ENCODE peak calls at places on chromosomes 5 and 9, in seven cellular contexts. C, B, W, A, L, I and O are unnamed samples. For H3K4me1, the result is how much of the 10 kb centered on the place peaks cover.

GRCh38 chr5:150302301-150303069 is at the start of gene ARSI:
- DNase-seq in I (peak), L (no peak), W (no peak), A (peak), C (no peak), B (no peak), O (no peak)

GRCh38 chr5:94777163-94777885 is 158.9 kb downstream of the SLF1 start:
- DNase-seq in W (no peak), C (peak), I (no peak), A (peak), L (no peak), B (no peak), O (no peak)

GRCh38 chr5:145996135-145996534 is 59.8 kb downstream of the SH3RF2 start:
- DNase-seq in C (no peak), I (no peak), B (no peak), A (no peak), L (no peak), W (no peak), O (no peak)

GRCh38 chr5:150073677-150074076 is 12.7 kb downstream of the CSF1R start:
- DNase-seq in I (no peak), L (no peak), B (no peak), A (no peak), W (no peak), C (no peak), O (peak)

GRCh38 chr9:103798620-103799019 is 295.5 kb upstream of the SMC2 start:
- DNase-seq in C (no peak), I (peak), L (no peak), A (no peak), W (no peak), B (no peak), O (no peak)

GRCh38 chr9:135038826-135039225 is 48.6 kb upstream of the OLFM1 start:
- DNase-seq in A (no peak), C (no peak), B (no peak), L (no peak), W (no peak), I (no peak), O (no peak)

GRCh38 chr5:31471916-31472315 is 60.0 kb downstream of the DROSHA start:
- DNase-seq in I (no peak), C (no peak), A (peak), L (no peak), W (no peak), B (no peak), O (no peak)

GRCh38 chr9:134346151-134346550 is 19.9 kb downstream of the RXRA start:
- DNase-seq in A (no peak), W (no peak), I (no peak), L (no peak), B (no peak), C (no peak), O (no peak)

GRCh38 chr5:76367623-76368366 is 35.3 kb upstream of the IQGAP2 start:
- DNase-seq in B (no peak), C (no peak), A (no peak), L (no peak), W (no peak), I (peak), O (no peak)

GRCh38 chr5:136891601-136892000 is 526.3 kb upstream of the TRPC7 start:
- DNase-seq in A (no peak), L (no peak), W (no peak), I (no peak), C (no peak), B (no peak), O (no peak)

GRCh38 chr5:8184455-8185063 is 315.6 kb downstream of the MTRR start:
- DNase-seq in B (no peak), I (peak), L (no peak), W (no peak), C (peak), A (peak), O (no peak)

GRCh38 chr5:88825782-88826110 is 57.2 kb downstream of the MEF2C start:
- DNase-seq in W (no peak), I (no peak), A (no peak), L (no peak), C (no peak), B (no peak), O (no peak)

GRCh38 chr9:99127372-99128132 is 22.6 kb downstream of the TGFBR1 start:
- DNase-seq in C (no peak), I (no peak), A (peak), L (no peak), B (no peak), W (no peak), O (no peak)

GRCh38 chr9:30796806-30797205 is 1587.6 kb upstream of the ACO1 start:
- DNase-seq in A (no peak), C (no peak), I (no peak), L (no peak), W (no peak), B (no peak), O (no peak)

GRCh38 chr5:68343421-68343826 is 127.9 kb downstream of the PIK3R1 start:
- DNase-seq in L (peak), I (peak), A (peak), C (no peak), W (no peak), B (peak), O (no peak)

GRCh38 chr9:123669355-123669754 is 260.6 kb downstream of the DENND1A start:
- DNase-seq in C (no peak), A (no peak), B (no peak), I (no peak), W (no peak), L (no peak), O (no peak)

GRCh38 chr9:20513126-20513913 is 109.0 kb downstream of the MLLT3 start:
- DNase-seq in A (no peak), I (peak), W (no peak), B (no peak), C (no peak), L (no peak), O (no peak)

GRCh38 chr5:139862313-139862712 is 66.7 kb downstream of the PSD2 start:
- DNase-seq in I (no peak), A (peak), L (no peak), B (no peak), C (no peak), W (no peak), O (no peak)

GRCh38 chr9:134847752-134848432 is 32.7 kb upstream of the FCN2 start:
- DNase-seq in L (no peak), A (no peak), B (no peak), C (no peak), I (peak), W (no peak), O (no peak)

GRCh38 chr9:127311239-127311741 is 46.7 kb downstream of the GARNL3 start:
- DNase-seq in I (peak), C (no peak), W (no peak), L (peak), A (peak), B (peak), O (no peak)

GRCh38 chr9:121784706-121785426 is 133.4 kb downstream of the DAB2IP start:
- DNase-seq in C (no peak), L (no peak), I (no peak), B (no peak), A (no peak), W (no peak), O (peak)

GRCh38 chr5:75277463-75277862 is 40.8 kb upstream of the ANKRD31 start:
- DNase-seq in I (no peak), C (no peak), L (no peak), A (no peak), W (no peak), B (no peak), O (no peak)

GRCh38 chr9:86275962-86276361 is 6.4 kb downstream of the ISCA1 start:
- DNase-seq in B (no peak), A (no peak), I (peak), L (no peak), C (no peak), W (no peak), O (no peak)

GRCh38 chr5:170289749-170290148 is 7.8 kb downstream of the LCP2 start:
- DNase-seq in L (no peak), C (no peak), B (no peak), A (no peak), W (no peak), I (no peak), O (no peak)

GRCh38 chr5:125480901-125481300 is 734.5 kb upstream of the ZNF608 start:
- DNase-seq in C (peak), W (no peak), B (no peak), L (no peak), I (no peak), A (no peak), O (no peak)

GRCh38 chr5:170641589-170642031 is 137.8 kb downstream of the KCNIP1 start:
- DNase-seq in W (no peak), C (no peak), I (no peak), A (no peak), L (no peak), B (no peak), O (no peak)

GRCh38 chr9:95611354-95611753 is 94.6 kb upstream of the PTCH1 start:
- DNase-seq in I (no peak), W (no peak), A (no peak), C (peak), L (no peak), B (no peak), O (no peak)

GRCh38 chr5:159641371-159642039 is 274.8 kb upstream of the ADRA1B start:
- DNase-seq in W (no peak), B (no peak), I (no peak), C (no peak), A (no peak), L (no peak), O (peak)

GRCh38 chr5:38265546-38266179 is 7.3 kb downstream of the EGFLAM start:
- DNase-seq in C (peak), W (no peak), B (no peak), A (peak), L (peak), I (peak), O (no peak)
- TF ChIP-seq CTCF in C (peak), W (peak), B (peak), A (peak), L (peak), I (peak), O (peak)

DNA sequence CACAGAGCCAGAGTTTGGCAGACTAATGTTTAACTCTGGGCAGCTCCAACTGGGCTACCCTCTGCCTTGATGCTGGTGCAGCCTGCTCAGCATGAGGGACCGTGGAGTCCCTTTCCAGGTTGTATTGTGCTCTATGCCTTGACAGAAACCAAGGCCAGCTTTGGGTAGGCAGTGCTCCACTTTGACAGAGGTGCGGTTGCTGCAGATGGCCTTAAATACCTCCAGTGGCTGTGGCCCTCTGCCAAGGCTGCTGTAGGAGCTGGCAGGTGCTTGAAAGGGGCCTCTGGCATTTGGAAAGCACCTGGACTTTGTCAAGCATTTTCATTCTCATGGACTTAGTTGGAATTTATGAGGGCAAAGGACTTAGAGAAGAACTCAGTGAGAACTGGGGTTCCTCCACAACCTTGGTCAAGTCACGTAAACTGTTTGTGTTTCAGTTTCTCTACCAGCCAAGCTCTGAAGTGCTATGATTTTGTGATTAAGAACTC is 249.7 kb upstream of the ZNF462 start:
- DNase-seq in L (no peak), B (no peak), W (no peak), I (no peak), C (no peak), A (no peak), O (no peak)
- H3K4me1 ChIP-seq in L (under half), B (under half), W (under half), I (under half), C (under half), A (under half), O (under half)

DNA sequence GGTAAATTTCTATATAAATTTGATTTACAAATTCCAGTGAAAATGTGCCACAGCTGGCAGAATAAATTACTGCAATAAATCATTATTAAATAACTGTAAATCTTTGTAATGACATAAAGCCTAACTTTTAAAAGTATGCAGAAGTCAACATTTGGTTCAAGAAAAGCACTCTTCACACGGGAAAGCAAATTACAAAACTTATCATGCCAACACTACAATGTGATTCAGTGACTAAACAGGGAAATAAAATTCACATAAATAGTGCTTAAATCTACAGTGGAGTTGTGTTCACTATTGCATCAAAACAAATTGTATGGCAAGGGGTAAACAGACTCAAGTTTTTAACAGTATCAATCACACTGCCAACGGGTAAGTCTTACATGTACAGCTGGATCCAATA is 117.2 kb downstream of the BNC2 start:
- DNase-seq in W (no peak), C (no peak), B (no peak), L (no peak), A (no peak), I (no peak), O (no peak)
- H3K27ac ChIP-seq in W (no peak), C (no peak), B (no peak), L (no peak), A (no peak), I (no peak), O (no peak)

GRCh38 chr5:4561403-4561802 is 578.7 kb upstream of the ADAMTS16 start:
- DNase-seq in L (no peak), A (no peak), I (no peak), C (no peak), W (no peak), B (no peak), O (no peak)

DNA sequence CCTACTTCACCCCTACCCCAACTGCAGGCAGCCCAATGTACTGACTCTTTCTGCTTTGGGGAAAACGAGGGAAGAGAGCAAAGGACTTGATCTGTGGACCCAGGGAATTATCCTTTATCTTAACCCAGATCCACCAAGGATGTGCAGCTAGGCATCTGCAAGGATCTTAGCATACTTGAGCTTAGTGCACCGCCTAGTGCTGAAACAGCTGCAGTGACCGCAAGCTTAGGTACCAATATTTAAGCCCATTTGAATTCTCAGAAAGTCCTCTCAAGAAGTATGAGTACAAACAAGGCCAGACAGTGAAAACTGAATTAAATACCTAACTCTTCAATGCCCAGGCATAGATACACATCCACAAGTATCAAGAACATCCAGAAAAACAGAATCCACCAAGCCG is 576.7 kb upstream of the ADAMTS16 start:
- DNase-seq in W (no peak), A (no peak), I (peak), C (no peak), B (no peak), L (no peak), O (no peak)
- TF ChIP-seq CTCF in W (no peak), A (no peak), I (no peak), C (peak), B (no peak), L (no peak), O (no peak)

DNA sequence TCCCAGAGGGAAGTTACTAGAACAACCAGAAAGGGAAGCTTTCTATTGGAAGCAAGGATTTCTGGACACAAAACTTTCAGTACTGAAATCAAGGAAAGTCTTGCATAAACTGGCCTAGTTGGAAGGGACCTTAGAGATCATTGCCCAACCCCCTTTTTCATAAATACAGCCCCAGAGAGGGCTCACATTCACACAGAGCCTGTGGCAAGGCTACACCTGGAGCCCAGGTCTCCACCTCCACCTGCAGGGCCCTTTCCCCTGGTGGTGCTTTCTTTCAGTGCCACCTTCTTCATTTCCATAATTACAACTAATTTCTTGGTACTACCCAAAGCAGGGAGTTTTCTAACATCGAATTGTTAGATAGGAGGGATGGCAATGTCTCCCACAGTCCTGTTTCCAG is 85.7 kb downstream of the ADRB2 start:
- DNase-seq in C (no peak), W (no peak), B (no peak), I (no peak), A (no peak), L (no peak), O (no peak)
- H3K4me1 ChIP-seq in C (under half), W (under half), B (under half), I (under half), A (under half), L (under half), O (under half)

GRCh38 chr9:128635266-128636023 is 21.2 kb downstream of the DYNC2I2 start:
- DNase-seq in W (no peak), L (peak), A (peak), I (peak), C (peak), B (peak), O (no peak)

GRCh38 chr9:128634651-128635262 is 21.9 kb downstream of the DYNC2I2 start:
- DNase-seq in I (no peak), C (peak), B (no peak), L (no peak), A (no peak), W (no peak), O (no peak)

GRCh38 chr9:128633601-128634000 is 23.0 kb downstream of the DYNC2I2 start:
- DNase-seq in L (no peak), A (no peak), C (peak), B (no peak), I (no peak), W (no peak), O (no peak)

GRCh38 chr9:128633057-128633456 is 23.6 kb downstream of the DYNC2I2 start:
- DNase-seq in L (no peak), I (no peak), B (no peak), W (no peak), C (no peak), A (no peak), O (no peak)

GRCh38 chr9:128634111-128634510 is 22.5 kb downstream of the DYNC2I2 start:
- DNase-seq in B (no peak), C (peak), A (no peak), W (no peak), L (no peak), I (no peak), O (no peak)
- H3K27ac ChIP-seq in B (no peak), C (peak), A (no peak), W (no peak), L (peak), I (peak), O (peak)

GRCh38 chr9:15641301-15641700 is 88.5 kb downstream of the CCDC171 start:
- DNase-seq in L (no peak), B (no peak), I (no peak), A (peak), C (no peak), W (no peak), O (no peak)

GRCh38 chr9:15642369-15642962 is 89.6 kb downstream of the CCDC171 start:
- DNase-seq in B (no peak), A (peak), W (no peak), C (peak), L (no peak), I (peak), O (no peak)
- TF ChIP-seq CTCF in B (peak), A (peak), W (peak), C (peak), L (no peak), I (peak), O (no peak)